ENCODE peak calls at places on chromosome 19, in eight cellular contexts. U is stimulated activated CD4-positive, alpha-beta T cell treated with anti-CD3 and anti-CD28 coated beads, Interleukin-2, amount 100 ng/mL, for 24 hours; N is mucosa of gallbladder; C is NT2/D1; K is stimulated activated CD8-positive, alpha-beta memory T cell treated with anti-CD3 and anti-CD28 coated beads, Interleukin-7, amount 100 ng/mL, for 1 hour; M is dorsolateral prefrontal cortex; P is activated T-cell treated with anti-CD3 and anti-CD28 coated beads, Interleukin-2, amount 50 U/mL, for 72 hours; I is epithelial cell of proximal tubule. B is an unnamed sample.

GRCh38 chr19:3980353-3981251 is 4.7 kb downstream of the EEF2 start:
- DNase-seq in K (no peak), I (no peak), P (no peak), C (no peak), N (no peak), U (no peak), M (no peak), B (no peak)

GRCh38 chr19:46381746-46382345 is 31.5 kb downstream of the CCDC8 start:
- DNase-seq in P (no peak), M (no peak), C (no peak), U (no peak), I (no peak), K (no peak), N (no peak), B (no peak)

GRCh38 chr19:15436012-15436825 is 13.5 kb downstream of the WIZ start:
- DNase-seq in M (no peak), C (no peak), K (no peak), P (no peak), N (no peak), U (no peak), I (no peak), B (no peak)

GRCh38 chr19:54684537-54684936 is 21.8 kb downstream of the LILRB4 start:
- DNase-seq in C (peak; percentile 57), N (peak; percentile 22), M (no peak), K (no peak), P (no peak), U (no peak), I (no peak), B (no peak)

GRCh38 chr19:39430675-39431593 is 4.8 kb downstream of the RPS16 start:
- DNase-seq in C (no peak), K (no peak), P (peak; percentile 87), U (peak; percentile 66), I (no peak), N (peak; percentile 56), M (no peak), B (no peak)

GRCh38 chr19:47013041-47013517 is 6.6 kb upstream of the NPAS1 start:
- DNase-seq in P (peak; percentile 63), N (peak; percentile 84), C (peak; percentile 52), I (no peak), K (peak; percentile 46), U (peak; percentile 73), M (peak; percentile 76), B (peak; percentile 74)

GRCh38 chr19:17246681-17247425 is 1.1 kb upstream of the NR2F6 start:
- DNase-seq in M (no peak), K (no peak), N (peak; percentile 25), C (no peak), P (no peak), U (no peak), I (no peak), B (no peak)

GRCh38 chr19:3671680-3672574 is 28.3 kb downstream of the PIP5K1C start:
- DNase-seq in N (no peak), M (no peak), I (no peak), K (no peak), P (peak; percentile 55), U (peak; percentile 37), C (no peak), B (no peak)

GRCh38 chr19:41646589-41647204 is 19.8 kb upstream of the CEACAM4 start:
- DNase-seq in I (no peak), C (peak; percentile 1), U (peak; percentile 61), N (no peak), K (peak; percentile 19), P (peak; percentile 55), M (no peak), B (no peak)

GRCh38 chr19:41919948-41920712 is 8.1 kb downstream of the ERFL start:
- DNase-seq in I (no peak), N (no peak), U (no peak), K (no peak), P (no peak), C (no peak), M (no peak), B (no peak)

GRCh38 chr19:2695288-2695866 is 7.1 kb downstream of the GNG7 start:
- DNase-seq in C (no peak), P (no peak), N (no peak), K (no peak), M (peak; percentile 89), U (no peak), I (no peak), B (peak; percentile 85)

GRCh38 chr19:15304140-15304705 is 28.1 kb downstream of the BRD4 start:
- DNase-seq in M (no peak), N (no peak), U (peak; percentile 46), P (peak; percentile 63), K (no peak), C (no peak), I (no peak), B (no peak)

GRCh38 chr19:10863107-10863700 is 8.1 kb upstream of the CARM1 start:
- DNase-seq in K (no peak), I (peak; percentile 23), C (no peak), M (no peak), N (no peak), U (no peak), P (no peak), B (no peak)

GRCh38 chr19:7648265-7649014 is 11.5 kb downstream of the STXBP2 start:
- DNase-seq in U (no peak), C (no peak), I (no peak), M (no peak), K (no peak), P (no peak), N (no peak), B (no peak)

GRCh38 chr19:38900816-38901215 is 1.0 kb downstream of the NFKBIB start:
- DNase-seq in C (no peak), U (no peak), P (no peak), M (no peak), K (no peak), I (no peak), N (no peak), B (no peak)

GRCh38 chr19:789473-790052 is 7.7 kb upstream of the PTBP1 start:
- DNase-seq in I (no peak), M (no peak), N (no peak), P (no peak), C (no peak), K (no peak), U (no peak), B (no peak)

GRCh38 chr19:32122258-32122657 is 223.2 kb upstream of the ZNF507 start:
- DNase-seq in U (no peak), M (no peak), I (no peak), P (no peak), K (no peak), N (no peak), C (no peak), B (no peak)

B was measured in caudate nucleus.